ENCODE peak calls at places on chromosome 17, in four cellular contexts. One of them, this sample, is unnamed.

GRCh38 chr17:5203908-5204294 is 12.2 kb upstream of the ZNF594 start:
- DNase-seq in NCI-H2171: no peak
- DNase-seq in posterior cingulate gyrus: no peak
- DNase-seq in colonic mucosa: no peak
- DNase-seq in this sample: no peak

GRCh38 chr17:44766409-44767038 is 7.7 kb downstream of the ADAM11 start:
- DNase-seq in NCI-H2171: no peak
- DNase-seq in colonic mucosa: no peak
- DNase-seq in posterior cingulate gyrus: no peak
- DNase-seq in this sample: no peak

GRCh38 chr17:59152925-59153324 is 2.1 kb downstream of the SKA2 start:
- DNase-seq in colonic mucosa: no peak
- DNase-seq in posterior cingulate gyrus: no peak
- DNase-seq in NCI-H2171: no peak
- DNase-seq in this sample: no peak

GRCh38 chr17:69506489-69506888 is 92.0 kb downstream of the MAP2K6 start:
- DNase-seq in posterior cingulate gyrus: no peak
- DNase-seq in colonic mucosa: no peak
- DNase-seq in NCI-H2171: no peak
- DNase-seq in this sample: no peak

GRCh38 chr17:57285681-57286080 is 29.4 kb downstream of the MSI2 start:
- DNase-seq in colonic mucosa: no peak
- DNase-seq in posterior cingulate gyrus: no peak
- DNase-seq in NCI-H2171: no peak
- DNase-seq in this sample: no peak

GRCh38 chr17:7355053-7355452 is at the start of gene TMEM95:
- DNase-seq in colonic mucosa: peak
- DNase-seq in posterior cingulate gyrus: peak
- DNase-seq in NCI-H2171: no peak
- DNase-seq in this sample: peak

GRCh38 chr17:62076864-62077788 is 12.0 kb upstream of the MED13 start:
- DNase-seq in colonic mucosa: no peak
- DNase-seq in posterior cingulate gyrus: no peak
- DNase-seq in NCI-H2171: no peak
- DNase-seq in this sample: no peak

GRCh38 chr17:36598951-36599401 is 2.4 kb upstream of the MRM1 start:
- DNase-seq in colonic mucosa: peak
- DNase-seq in posterior cingulate gyrus: no peak
- DNase-seq in NCI-H2171: no peak
- DNase-seq in this sample: no peak

GRCh38 chr17:42422412-42422957 is 571 bp downstream of the CAVIN1 start:
- DNase-seq in posterior cingulate gyrus: no peak
- DNase-seq in NCI-H2171: no peak
- DNase-seq in colonic mucosa: no peak
- DNase-seq in this sample: no peak

GRCh38 chr17:57106107-57106835 is 21.2 kb downstream of the AKAP1 start:
- DNase-seq in NCI-H2171: no peak
- DNase-seq in colonic mucosa: no peak
- DNase-seq in posterior cingulate gyrus: no peak
- DNase-seq in this sample: no peak

GRCh38 chr17:56656961-56657360 is 63.5 kb downstream of the NOG start:
- DNase-seq in posterior cingulate gyrus: no peak
- DNase-seq in colonic mucosa: no peak
- DNase-seq in NCI-H2171: no peak
- DNase-seq in this sample: no peak

GRCh38 chr17:14428640-14429029 is 127.8 kb downstream of the HS3ST3B1 start:
- DNase-seq in NCI-H2171: no peak
- DNase-seq in colonic mucosa: no peak
- DNase-seq in posterior cingulate gyrus: no peak
- DNase-seq in this sample: no peak

GRCh38 chr17:38349097-38349904 is 2.3 kb upstream of the SOCS7 start:
- DNase-seq in colonic mucosa: peak
- DNase-seq in posterior cingulate gyrus: peak
- DNase-seq in NCI-H2171: peak
- DNase-seq in this sample: peak

GRCh38 chr17:75909051-75909811 is 4.5 kb upstream of the MRPL38 start:
- DNase-seq in NCI-H2171: peak
- DNase-seq in colonic mucosa: no peak
- DNase-seq in posterior cingulate gyrus: no peak
- DNase-seq in this sample: no peak

GRCh38 chr17:66241839-66242238 is 12.6 kb upstream of the APOH start:
- DNase-seq in colonic mucosa: no peak
- DNase-seq in NCI-H2171: no peak
- DNase-seq in posterior cingulate gyrus: no peak
- DNase-seq in this sample: no peak

GRCh38 chr17:11081342-11081741 is 159.7 kb upstream of the SHISA6 start:
- DNase-seq in colonic mucosa: peak
- DNase-seq in NCI-H2171: no peak
- DNase-seq in posterior cingulate gyrus: no peak
- DNase-seq in this sample: no peak

GRCh38 chr17:57986841-57987581 is 1.0 kb downstream of the VEZF1 start:
- DNase-seq in NCI-H2171: peak
- DNase-seq in colonic mucosa: peak
- DNase-seq in posterior cingulate gyrus: no peak
- DNase-seq in this sample: peak

GRCh38 chr17:72600934-72601333 is 480.1 kb downstream of the SOX9 start:
- DNase-seq in NCI-H2171: no peak
- DNase-seq in colonic mucosa: no peak
- DNase-seq in posterior cingulate gyrus: no peak
- DNase-seq in this sample: no peak

GRCh38 chr17:32828822-32829221 is 48.1 kb downstream of the MYO1D start:
- DNase-seq in posterior cingulate gyrus: no peak
- DNase-seq in NCI-H2171: no peak
- DNase-seq in colonic mucosa: no peak
- DNase-seq in this sample: no peak

GRCh38 chr17:79617304-79617703 is 6.5 kb upstream of the RBFOX3 start:
- DNase-seq in NCI-H2171: no peak
- DNase-seq in colonic mucosa: no peak
- DNase-seq in posterior cingulate gyrus: no peak
- DNase-seq in this sample: no peak

GRCh38 chr17:27207073-27207511 is 86.8 kb upstream of the WSB1 start:
- DNase-seq in colonic mucosa: no peak
- DNase-seq in NCI-H2171: no peak
- DNase-seq in posterior cingulate gyrus: no peak
- DNase-seq in this sample: no peak

GRCh38 chr17:350706-351435 is 1.7 kb downstream of the RPH3AL start:
- DNase-seq in NCI-H2171: no peak
- DNase-seq in posterior cingulate gyrus: no peak
- DNase-seq in colonic mucosa: peak
- DNase-seq in this sample: no peak

GRCh38 chr17:37309051-37309450 is 66.7 kb upstream of the C17orf78 start:
- DNase-seq in posterior cingulate gyrus: no peak
- DNase-seq in NCI-H2171: no peak
- DNase-seq in colonic mucosa: no peak
- DNase-seq in this sample: no peak

GRCh38 chr17:71111460-71111859 is 942.1 kb downstream of the KCNJ2 start:
- DNase-seq in posterior cingulate gyrus: no peak
- DNase-seq in colonic mucosa: no peak
- DNase-seq in NCI-H2171: no peak
- DNase-seq in this sample: no peak

GRCh38 chr17:82399601-82400101 is 18.5 kb upstream of the HEXD start:
- DNase-seq in NCI-H2171: no peak
- DNase-seq in colonic mucosa: no peak
- DNase-seq in posterior cingulate gyrus: no peak
- DNase-seq in this sample: no peak

GRCh38 chr17:6574689-6575595 is 18.6 kb upstream of the PITPNM3 start:
- DNase-seq in posterior cingulate gyrus: no peak
- DNase-seq in colonic mucosa: no peak
- DNase-seq in NCI-H2171: no peak
- DNase-seq in this sample: no peak

GRCh38 chr17:82328141-82328993 is 5.2 kb downstream of the SECTM1 start:
- DNase-seq in NCI-H2171: no peak
- DNase-seq in posterior cingulate gyrus: no peak
- DNase-seq in colonic mucosa: peak
- DNase-seq in this sample: no peak

GRCh38 chr17:64118452-64118979 is 11.4 kb downstream of the ERN1 start:
- DNase-seq in NCI-H2171: no peak
- DNase-seq in posterior cingulate gyrus: peak
- DNase-seq in colonic mucosa: peak
- DNase-seq in this sample: no peak

GRCh38 chr17:10050597-10051101 is 145.6 kb upstream of the RCVRN start:
- DNase-seq in NCI-H2171: no peak
- DNase-seq in colonic mucosa: peak
- DNase-seq in posterior cingulate gyrus: no peak
- DNase-seq in this sample: no peak

GRCh38 chr17:37699285-37699973 is 45.4 kb downstream of the HNF1B start:
- DNase-seq in posterior cingulate gyrus: no peak
- DNase-seq in NCI-H2171: no peak
- DNase-seq in colonic mucosa: peak
- DNase-seq in this sample: no peak

GRCh38 chr17:30556374-30557332 is 79.4 kb downstream of the GOSR1 start:
- DNase-seq in NCI-H2171: no peak
- DNase-seq in posterior cingulate gyrus: no peak
- DNase-seq in colonic mucosa: no peak
- DNase-seq in this sample: no peak

GRCh38 chr17:44352922-44353655 is 8.0 kb downstream of the GRN start:
- DNase-seq in posterior cingulate gyrus: no peak
- DNase-seq in NCI-H2171: no peak
- DNase-seq in colonic mucosa: no peak
- DNase-seq in this sample: no peak

GRCh38 chr17:65099941-65100315 is 37.2 kb upstream of the RGS9 start:
- DNase-seq in colonic mucosa: peak
- DNase-seq in NCI-H2171: no peak
- DNase-seq in posterior cingulate gyrus: no peak
- DNase-seq in this sample: peak

GRCh38 chr17:42116705-42117396 is 4.3 kb downstream of the KAT2A start:
- DNase-seq in posterior cingulate gyrus: peak
- DNase-seq in colonic mucosa: peak
- DNase-seq in NCI-H2171: peak
- DNase-seq in this sample: peak

GRCh38 chr17:2253768-2254406 is 49.7 kb downstream of the SMG6 start:
- DNase-seq in NCI-H2171: no peak
- DNase-seq in colonic mucosa: no peak
- DNase-seq in posterior cingulate gyrus: no peak
- DNase-seq in this sample: no peak

GRCh38 chr17:60704170-60704569 is 26.5 kb downstream of the BCAS3 start:
- DNase-seq in colonic mucosa: no peak
- DNase-seq in posterior cingulate gyrus: no peak
- DNase-seq in NCI-H2171: no peak
- DNase-seq in this sample: no peak

This sample was measured in nucleus accumbens.